ENCODE peak calls at places on chromosomes 11 and 22, in five cellular contexts. One of them, this sample, is unnamed.

GRCh38 chr11:57432714-57433163 is 5.8 kb upstream of the SLC43A3 start:
- DNase-seq in A549: no peak
- DNase-seq in NCI-H2107: no peak
- DNase-seq in fibroblast of gingiva: peak
- DNase-seq in ELF-1: no peak
- DNase-seq in this sample: no peak

GRCh38 chr11:78072455-78072854 is 7.2 kb downstream of the NDUFC2 start:
- DNase-seq in A549: no peak
- DNase-seq in NCI-H2107: no peak
- DNase-seq in ELF-1: no peak
- DNase-seq in fibroblast of gingiva: no peak
- DNase-seq in this sample: no peak

GRCh38 chr22:26558246-26558895 is 31.6 kb downstream of the TPST2 start:
- DNase-seq in ELF-1: no peak
- DNase-seq in fibroblast of gingiva: peak
- DNase-seq in A549: no peak
- DNase-seq in NCI-H2107: no peak
- DNase-seq in this sample: no peak

GRCh38 chr11:47234669-47235075 is 13.9 kb downstream of the ACP2 start:
- DNase-seq in A549: no peak
- DNase-seq in ELF-1: no peak
- DNase-seq in fibroblast of gingiva: no peak
- DNase-seq in NCI-H2107: peak
- DNase-seq in this sample: peak

GRCh38 chr11:118484405-118484804 is 42.9 kb upstream of the TTC36 start:
- DNase-seq in fibroblast of gingiva: no peak
- DNase-seq in ELF-1: no peak
- DNase-seq in A549: no peak
- DNase-seq in NCI-H2107: no peak
- DNase-seq in this sample: no peak

GRCh38 chr11:112581747-112582146 is 321.1 kb upstream of the PLET1 start:
- DNase-seq in A549: no peak
- DNase-seq in ELF-1: no peak
- DNase-seq in NCI-H2107: no peak
- DNase-seq in fibroblast of gingiva: no peak
- DNase-seq in this sample: no peak

GRCh38 chr22:35601743-35602633 is 15.1 kb downstream of the MB start:
- DNase-seq in NCI-H2107: no peak
- DNase-seq in ELF-1: no peak
- DNase-seq in fibroblast of gingiva: peak
- DNase-seq in A549: no peak
- DNase-seq in this sample: no peak

GRCh38 chr22:46687045-46687444 is 51.0 kb downstream of the CERK start:
- DNase-seq in ELF-1: no peak
- DNase-seq in NCI-H2107: no peak
- DNase-seq in fibroblast of gingiva: no peak
- DNase-seq in A549: no peak
- DNase-seq in this sample: no peak

GRCh38 chr22:29148826-29149225 is 56.9 kb upstream of the EMID1 start:
- DNase-seq in A549: no peak
- DNase-seq in NCI-H2107: no peak
- DNase-seq in fibroblast of gingiva: no peak
- DNase-seq in ELF-1: no peak
- DNase-seq in this sample: no peak

GRCh38 chr11:74932169-74932568 is 16.7 kb downstream of the XRRA1 start:
- DNase-seq in NCI-H2107: no peak
- DNase-seq in fibroblast of gingiva: no peak
- DNase-seq in A549: no peak
- DNase-seq in ELF-1: no peak
- DNase-seq in this sample: no peak

GRCh38 chr11:114942207-114942606 is 263.9 kb downstream of the NXPE2 start:
- DNase-seq in fibroblast of gingiva: no peak
- DNase-seq in NCI-H2107: no peak
- DNase-seq in ELF-1: no peak
- DNase-seq in A549: no peak
- DNase-seq in this sample: no peak